ENCODE peak calls at places on chromosomes 5 and 9, in eight cellular contexts. T is KG1, E is pancreas, M is Calu3, G is NCI-H2029, R is left cardiac atrium, B is memory B cell, K is GM12892. Y is an unnamed sample.

GRCh38 chr5:138603521-138603920 is 28.3 kb upstream of the HSPA9 start:
- DNase-seq in K (no peak), T (no peak), B (no peak), E (no peak), R (no peak), G (no peak), M (no peak), Y (no peak)

GRCh38 chr5:120297621-120298020 is 166.5 kb upstream of the PRR16 start:
- DNase-seq in E (no peak), B (no peak), M (no peak), T (no peak), K (no peak), R (no peak), G (no peak), Y (no peak)

GRCh38 chr9:132046456-132046855 is 33.2 kb downstream of the MED27 start:
- DNase-seq in M (no peak), K (no peak), G (no peak), R (no peak), B (no peak), T (no peak), E (no peak), Y (no peak)

GRCh38 chr9:85536076-85536475 is 205.7 kb downstream of the AGTPBP1 start:
- DNase-seq in G (no peak), M (no peak), K (no peak), E (no peak), T (no peak), B (no peak), R (peak), Y (no peak)

GRCh38 chr9:72882117-72882775 is 70.6 kb downstream of the ALDH1A1 start:
- DNase-seq in K (no peak), B (no peak), M (no peak), T (no peak), E (no peak), R (peak), G (no peak), Y (no peak)

GRCh38 chr9:110029422-110029814 is 178.5 kb downstream of the C9orf152 start:
- DNase-seq in G (no peak), B (no peak), R (peak), E (peak), K (no peak), T (no peak), M (peak), Y (no peak)

GRCh38 chr5:56415356-56415765 is 182.2 kb upstream of the ANKRD55 start:
- DNase-seq in M (peak), E (no peak), T (peak), R (peak), K (peak), B (peak), G (no peak), Y (peak)

GRCh38 chr5:136194611-136195010 is 1.6 kb upstream of the SMIM32 start:
- DNase-seq in B (no peak), E (no peak), M (no peak), K (no peak), R (no peak), G (no peak), T (no peak), Y (no peak)

GRCh38 chr9:81861644-81862043 is 66.6 kb upstream of the SPATA31D4 start:
- DNase-seq in R (no peak), B (no peak), K (no peak), T (no peak), M (no peak), E (no peak), G (no peak), Y (no peak)

GRCh38 chr9:134566936-134567335 is 74.7 kb upstream of the COL5A1 start:
- DNase-seq in M (no peak), R (no peak), K (no peak), B (no peak), E (no peak), T (no peak), G (no peak), Y (no peak)

GRCh38 chr5:168174376-168174775 is 117.1 kb upstream of the WWC1 start:
- DNase-seq in M (no peak), B (no peak), G (no peak), E (no peak), T (no peak), R (no peak), K (no peak), Y (no peak)

GRCh38 chr9:20209421-20210340 is 412.6 kb downstream of the MLLT3 start:
- DNase-seq in T (no peak), M (no peak), B (no peak), R (no peak), E (no peak), K (no peak), G (no peak), Y (no peak)

GRCh38 chr9:109290385-109290784 is 30.5 kb downstream of the EPB41L4B start:
- DNase-seq in K (no peak), T (no peak), G (no peak), B (no peak), R (no peak), E (peak), M (no peak), Y (no peak)

GRCh38 chr9:127158995-127159801 is 36.8 kb upstream of the ANGPTL2 start:
- DNase-seq in G (no peak), K (no peak), M (peak), B (no peak), E (no peak), T (no peak), R (no peak), Y (no peak)

GRCh38 chr9:135978650-135979461 is 17.7 kb upstream of the UBAC1 start:
- DNase-seq in B (no peak), R (no peak), E (no peak), K (no peak), G (no peak), M (no peak), T (no peak), Y (no peak)

GRCh38 chr9:70428781-70429180 is 14.3 kb upstream of the KLF9 start:
- DNase-seq in R (no peak), T (no peak), M (no peak), E (no peak), G (no peak), B (no peak), K (no peak), Y (no peak)

GRCh38 chr5:68522863-68523262 is 307.3 kb downstream of the PIK3R1 start:
- DNase-seq in B (no peak), R (no peak), G (no peak), T (no peak), K (no peak), E (no peak), M (no peak), Y (no peak)

GRCh38 chr9:108756746-108757490 is 98.9 kb downstream of the ACTL7B start:
- DNase-seq in K (no peak), M (no peak), B (no peak), E (no peak), T (no peak), G (no peak), R (no peak), Y (no peak)

GRCh38 chr9:105067895-105068580 is 140.1 kb upstream of the ABCA1 start:
- DNase-seq in B (no peak), R (no peak), E (no peak), M (no peak), K (no peak), G (no peak), T (peak), Y (no peak)

GRCh38 chr5:112253478-112254250 is 165.4 kb downstream of the EPB41L4A start:
- DNase-seq in E (no peak), G (no peak), R (peak), T (no peak), K (no peak), M (no peak), B (no peak), Y (no peak)

GRCh38 chr5:143052967-143053682 is 282.9 kb downstream of the ARHGAP26 start:
- DNase-seq in R (no peak), G (no peak), K (no peak), T (no peak), E (no peak), M (no peak), B (no peak), Y (no peak)

GRCh38 chr9:32899181-32899580 is 102.2 kb downstream of the APTX start:
- DNase-seq in T (no peak), R (no peak), G (no peak), E (no peak), B (no peak), K (no peak), M (no peak), Y (no peak)

GRCh38 chr5:14752497-14753071 is 88.1 kb downstream of the OTULIN start:
- DNase-seq in G (no peak), E (no peak), K (no peak), M (no peak), R (no peak), B (no peak), T (no peak), Y (no peak)

GRCh38 chr5:13403351-13403750 is 541.1 kb downstream of the DNAH5 start:
- DNase-seq in B (no peak), R (no peak), M (no peak), K (no peak), G (no peak), E (no peak), T (no peak), Y (no peak)

GRCh38 chr9:71725590-71726338 is 42.5 kb downstream of the CEMIP2 start:
- DNase-seq in G (no peak), E (no peak), B (no peak), R (no peak), K (no peak), M (peak), T (no peak), Y (no peak)

GRCh38 chr9:81824802-81825770 is 103.1 kb upstream of the SPATA31D4 start:
- DNase-seq in R (no peak), M (no peak), K (no peak), T (no peak), E (no peak), B (no peak), G (no peak), Y (no peak)

GRCh38 chr5:168992687-168993086 is 308.3 kb downstream of the SLIT3 start:
- DNase-seq in T (no peak), E (no peak), G (no peak), R (no peak), B (no peak), M (no peak), K (no peak), Y (no peak)

GRCh38 chr9:37480759-37481158 is 5.0 kb upstream of the POLR1E start:
- DNase-seq in E (no peak), G (no peak), M (no peak), B (no peak), T (no peak), K (no peak), R (no peak), Y (no peak)

GRCh38 chr9:89498845-89499480 is 1.1 kb upstream of the SEMA4D start:
- DNase-seq in M (no peak), T (peak), G (no peak), E (no peak), K (peak), R (no peak), B (peak), Y (peak)

GRCh38 chr5:64156276-64156675 is 9.4 kb upstream of the RNF180 start:
- DNase-seq in B (no peak), R (no peak), E (no peak), K (no peak), M (no peak), T (no peak), G (no peak), Y (no peak)